ENCODE peak calls at places on chromosomes 11 and 22, in five cellular contexts. S is AG04450, W is stomach, U is heart right ventricle, Z is MM.1S. G is an unnamed sample.

GRCh38 chr11:60396790-60397189 is 531 bp downstream of the MS4A14 start:
- DNase-seq in W (no peak), Z (no peak), S (no peak), U (no peak), G (no peak)

GRCh38 chr11:16820324-16821092 is 82.1 kb downstream of the C11orf58 start:
- DNase-seq in S (peak), Z (peak), W (peak), U (peak), G (peak)

GRCh38 chr22:21000215-21000986 is 1.5 kb downstream of the THAP7 start:
- DNase-seq in S (no peak), W (no peak), U (no peak), Z (no peak), G (peak)

GRCh38 chr11:12160680-12161079 is 50.3 kb downstream of the MICAL2 start:
- DNase-seq in Z (no peak), U (no peak), W (no peak), S (no peak), G (no peak)

GRCh38 chr11:65615950-65616574 is 486 bp downstream of the PCNX3 start:
- DNase-seq in W (peak), S (no peak), Z (peak), U (no peak), G (no peak)

GRCh38 chr11:83007909-83008580 is 63.7 kb downstream of the RAB30 start:
- DNase-seq in W (peak), Z (peak), S (no peak), U (peak), G (no peak)

GRCh38 chr22:19982991-19983578 is 33.5 kb downstream of the ARVCF start:
- DNase-seq in W (no peak), S (no peak), Z (no peak), U (no peak), G (no peak)

GRCh38 chr11:74316772-74317505 is 5.5 kb upstream of the P4HA3 start:
- DNase-seq in S (no peak), W (no peak), Z (no peak), U (no peak), G (no peak)

GRCh38 chr11:8055111-8055835 is 25.7 kb upstream of the TUB start:
- DNase-seq in U (no peak), S (no peak), W (peak), Z (no peak), G (no peak)

GRCh38 chr22:46849951-46850350 is 87.5 kb downstream of the TBC1D22A start:
- DNase-seq in Z (no peak), S (no peak), W (no peak), U (no peak), G (no peak)

GRCh38 chr11:126646701-126647209 is 291.3 kb downstream of the ST3GAL4 start:
- DNase-seq in S (no peak), U (no peak), Z (no peak), W (no peak), G (peak)

GRCh38 chr11:72786305-72787261 is 7.3 kb downstream of the STARD10 start:
- DNase-seq in Z (no peak), W (peak), U (no peak), S (no peak), G (no peak)

GRCh38 chr22:47534150-47535133 is 772.0 kb downstream of the TBC1D22A start:
- DNase-seq in W (no peak), U (peak), S (no peak), Z (no peak), G (no peak)

GRCh38 chr11:1029686-1030085 is 6.8 kb downstream of the MUC6 start:
- DNase-seq in Z (no peak), S (no peak), U (no peak), W (no peak), G (no peak)

DNA sequence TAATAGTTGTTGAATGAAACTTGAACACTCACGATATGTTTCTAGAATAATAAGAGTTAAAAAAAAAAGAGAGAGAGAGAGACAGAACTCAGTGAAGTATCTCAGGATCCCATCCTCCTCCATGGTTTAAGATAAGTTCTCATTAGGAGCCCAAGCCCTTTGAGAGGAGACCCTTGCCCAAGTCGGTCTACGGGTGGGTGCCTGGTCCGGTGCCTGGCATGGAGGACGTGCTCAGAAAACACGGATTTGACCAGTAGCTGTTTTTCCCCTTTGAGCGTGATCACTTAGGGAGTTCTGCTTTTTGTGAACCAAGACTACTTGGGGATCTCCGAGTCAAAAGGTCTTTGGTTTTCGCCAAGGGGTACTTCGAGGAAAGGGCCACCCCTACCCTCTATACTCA is 40.6 kb downstream of the CACNG2 start:
- DNase-seq in W (no peak), Z (no peak), S (no peak), U (no peak), G (no peak)
- TF ChIP-seq CTCF in W (no peak), Z (no peak), S (no peak), U (no peak), G (no peak)

GRCh38 chr11:133386852-133387251 is 145.4 kb downstream of the OPCML start:
- DNase-seq in Z (no peak), S (no peak), U (no peak), W (no peak), G (no peak)

GRCh38 chr11:133386262-133386661 is 146.0 kb downstream of the OPCML start:
- DNase-seq in W (no peak), S (no peak), U (no peak), Z (no peak), G (no peak)

GRCh38 chr11:133388260-133388659 is 144.0 kb downstream of the OPCML start:
- DNase-seq in W (no peak), U (no peak), S (no peak), Z (no peak), G (no peak)

GRCh38 chr11:133384731-133385130 is 147.6 kb downstream of the OPCML start:
- DNase-seq in Z (no peak), S (no peak), U (no peak), W (no peak), G (no peak)

GRCh38 chr11:133388975-133389568 is 143.2 kb downstream of the OPCML start:
- DNase-seq in Z (no peak), W (no peak), S (no peak), U (no peak), G (no peak)
- H3K4me3 ChIP-seq in Z (no peak), W (no peak), S (no peak), U (no peak), G (no peak)

DNA sequence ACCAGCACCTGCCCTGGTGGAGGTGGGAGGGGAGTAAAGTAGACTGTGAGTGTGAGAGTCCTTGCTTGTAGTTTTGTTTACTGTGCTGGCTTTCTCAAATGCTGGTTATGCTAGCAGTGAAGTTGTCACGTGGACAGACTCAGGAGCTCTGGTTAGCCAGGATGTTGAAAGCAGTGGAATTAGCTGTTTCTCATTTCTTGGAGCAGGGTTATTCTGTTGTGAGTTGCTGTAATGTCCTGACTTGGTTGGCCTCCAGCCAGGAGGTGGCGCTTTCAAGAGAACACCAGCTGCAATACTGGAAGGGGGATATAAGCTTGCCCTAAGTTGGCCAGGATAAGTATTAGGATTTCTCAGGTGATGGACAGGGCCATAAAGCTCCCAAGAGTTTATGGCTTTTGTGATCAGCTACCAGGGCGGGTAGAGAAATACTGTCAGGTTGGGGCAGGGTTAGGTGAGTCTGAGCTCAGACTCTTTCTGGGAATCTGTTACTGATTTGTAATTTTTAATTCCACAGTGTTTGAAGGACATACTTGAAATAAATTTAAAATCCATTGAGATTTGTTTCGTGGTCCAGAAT is 13.7 kb downstream of the CYP2D6 start:
- DNase-seq in S (no peak), W (no peak), Z (no peak), U (no peak), G (no peak)
- TF ChIP-seq CTCF in S (no peak), W (no peak), Z (peak), U (no peak), G (no peak)

DNA sequence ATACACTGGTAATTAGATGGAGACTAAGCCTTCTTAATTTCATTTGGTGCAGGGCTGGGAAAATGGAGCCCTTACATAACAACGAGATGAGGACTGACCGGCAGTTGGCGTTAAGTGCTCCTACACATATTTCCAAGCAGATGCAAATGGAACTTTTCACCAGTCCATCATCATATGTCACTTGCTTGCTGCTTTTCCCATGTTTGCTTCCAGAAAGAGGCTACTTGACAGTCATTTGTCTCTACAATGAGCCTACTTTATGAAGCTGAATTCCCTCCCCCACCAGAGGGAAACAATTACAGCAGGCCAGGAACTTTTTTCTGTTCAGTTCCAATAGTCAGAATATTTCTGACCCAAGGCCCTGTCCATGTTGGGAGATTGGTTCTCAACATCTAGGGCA is 32.5 kb downstream of the SVIP start:
- DNase-seq in Z (no peak), W (no peak), U (no peak), S (no peak), G (no peak)
- H3K4me3 ChIP-seq in Z (no peak), W (no peak), U (no peak), S (no peak), G (no peak)

GRCh38 chr11:20880094-20880493 is 210.7 kb downstream of the NELL1 start:
- DNase-seq in Z (no peak), W (no peak), S (no peak), U (no peak), G (no peak)

GRCh38 chr11:20876738-20877137 is 207.4 kb downstream of the NELL1 start:
- DNase-seq in Z (no peak), S (no peak), U (no peak), W (no peak), G (no peak)

GRCh38 chr11:20873054-20873453 is 203.7 kb downstream of the NELL1 start:
- DNase-seq in Z (no peak), S (no peak), U (no peak), W (no peak), G (peak)

GRCh38 chr11:20874358-20874757 is 205.0 kb downstream of the NELL1 start:
- DNase-seq in S (no peak), Z (no peak), U (no peak), W (no peak), G (no peak)
- TF ChIP-seq CTCF in S (no peak), Z (no peak), U (no peak), W (no peak), G (no peak)

GRCh38 chr11:130022799-130023198 is 20.2 kb upstream of the PRDM10 start:
- DNase-seq in W (no peak), S (no peak), Z (no peak), U (no peak), G (no peak)

GRCh38 chr11:130029137-130029536 is 26.5 kb upstream of the PRDM10 start:
- DNase-seq in U (no peak), Z (no peak), W (no peak), S (no peak), G (peak)

GRCh38 chr11:130024356-130024755 is 21.7 kb upstream of the PRDM10 start:
- DNase-seq in U (no peak), Z (no peak), W (no peak), S (no peak), G (no peak)

GRCh38 chr11:130023204-130023603 is 20.6 kb upstream of the PRDM10 start:
- DNase-seq in U (no peak), Z (no peak), S (no peak), W (no peak), G (peak)

DNA sequence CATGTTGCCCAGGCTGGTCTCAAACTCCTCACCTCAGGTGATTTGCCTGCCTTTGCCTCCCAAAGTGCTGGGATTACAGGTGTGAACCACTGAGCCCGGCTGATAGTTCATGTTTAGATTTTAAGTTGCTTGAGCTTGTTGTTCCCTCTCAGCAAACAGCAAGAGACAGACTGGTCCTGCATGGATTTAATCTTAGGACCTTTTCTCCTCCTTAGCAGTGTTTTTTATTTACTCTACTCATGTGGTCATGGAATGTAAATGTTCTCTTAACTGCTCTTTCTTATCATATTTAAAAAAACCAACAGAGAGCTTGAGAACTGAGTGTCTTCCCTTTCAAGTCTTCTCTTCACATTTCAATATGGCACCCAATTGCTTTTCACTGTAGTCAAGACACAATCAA is 22.7 kb upstream of the PRDM10 start:
- DNase-seq in Z (no peak), W (no peak), U (no peak), S (no peak), G (no peak)
- H3K4me3 ChIP-seq in Z (no peak), W (no peak), U (no peak), S (no peak), G (no peak)

GRCh38 chr11:32586576-32587190 is 3.1 kb downstream of the EIF3M start:
- DNase-seq in U (no peak), W (no peak), S (no peak), Z (peak), G (peak)
- TF ChIP-seq CTCF in U (no peak), W (no peak), S (peak), Z (peak), G (peak)

GRCh38 chr11:70080763-70081162 is 2.6 kb downstream of the ANO1 start:
- DNase-seq in Z (no peak), W (peak), U (no peak), S (no peak), G (peak)
- H3K4me3 ChIP-seq in Z (no peak), W (no peak), U (no peak), S (no peak), G (no peak)